ENCODE peak calls at places on chromosomes 12 and 14, in ten cellular contexts. I is lower lobe of right lung, P is astrocyte, G is cardiac fibroblast, X is RWPE1, O is progenitor cell of endocrine pancreas, A is choroid plexus epithelial cell, W is cardiac muscle cell, B is transverse colon, U is A549. F is an unnamed sample.

GRCh38 chr12:11855993-11856374 is 206.5 kb downstream of the ETV6 start:
- DNase-seq in P (no peak), G (no peak), B (no peak), I (no peak), W (no peak), A (peak), X (no peak), O (no peak), U (no peak), F (no peak)

GRCh38 chr12:62933220-62933870 is 1.6 kb downstream of the PPM1H start:
- DNase-seq in B (peak), P (no peak), X (no peak), O (peak), G (peak), U (peak), A (no peak), I (no peak), W (peak), F (peak)

GRCh38 chr12:4244868-4245267 is 28.7 kb upstream of the CCND2 start:
- DNase-seq in G (no peak), A (no peak), B (no peak), X (no peak), U (no peak), O (no peak), I (no peak), P (no peak), W (no peak), F (no peak)

GRCh38 chr12:70520847-70521246 is 116.4 kb downstream of the PTPRB start:
- DNase-seq in O (no peak), W (no peak), P (no peak), X (no peak), U (no peak), I (no peak), B (no peak), A (no peak), G (no peak), F (no peak)

GRCh38 chr12:124000111-124000510 is 27.1 kb downstream of the ZNF664 start:
- DNase-seq in I (no peak), U (no peak), P (no peak), W (no peak), G (no peak), B (no peak), O (no peak), A (no peak), X (no peak), F (no peak)

GRCh38 chr14:36227802-36228201 is 51.3 kb upstream of the PTCSC3 start:
- DNase-seq in O (no peak), X (no peak), U (no peak), A (peak), B (peak), W (no peak), I (no peak), P (peak), G (peak), F (no peak)

GRCh38 chr12:113329022-113329790 is 5.7 kb downstream of the SLC8B1 start:
- DNase-seq in X (no peak), A (no peak), P (no peak), G (peak), O (no peak), U (peak), I (no peak), B (no peak), W (no peak), F (no peak)

GRCh38 chr14:93946506-93947170 is 19.5 kb downstream of the FAM181A start:
- DNase-seq in I (no peak), B (no peak), A (peak), W (no peak), G (peak), U (no peak), O (no peak), X (peak), P (peak), F (no peak)

GRCh38 chr14:98069712-98070133 is 1202.3 kb downstream of the BCL11B start:
- DNase-seq in O (no peak), G (peak), A (peak), I (no peak), P (peak), X (peak), W (peak), U (peak), B (no peak), F (no peak)

GRCh38 chr14:76186318-76187027 is 34.8 kb downstream of the GPATCH2L start:
- DNase-seq in U (no peak), B (no peak), I (no peak), A (no peak), G (no peak), P (no peak), O (no peak), X (no peak), W (no peak), F (no peak)

GRCh38 chr12:12081836-12082497 is 11.2 kb downstream of the BCL2L14 start:
- DNase-seq in G (peak), P (no peak), U (peak), I (no peak), B (peak), X (peak), W (peak), O (no peak), A (peak), F (no peak)

GRCh38 chr12:24592048-24592447 is 356.9 kb downstream of the BCAT1 start:
- DNase-seq in U (no peak), P (no peak), X (no peak), G (no peak), W (no peak), A (no peak), I (no peak), O (no peak), B (no peak), F (no peak)

GRCh38 chr14:50920482-50921225 is 23.6 kb downstream of the PYGL start:
- DNase-seq in I (no peak), P (peak), B (no peak), G (peak), O (no peak), W (peak), U (peak), X (no peak), A (peak), F (no peak)

GRCh38 chr12:132554857-132555630 is 55.3 kb downstream of the LRCOL1 start:
- DNase-seq in A (peak), B (no peak), O (no peak), U (peak), I (no peak), P (no peak), W (no peak), G (no peak), X (no peak), F (no peak)
- TF ChIP-seq CTCF in A (peak), B (no peak), O (peak), U (peak), I (peak), P (peak), W (peak), G (peak), X (no peak), F (peak)

GRCh38 chr12:120145164-120145563 is 28.6 kb upstream of the RAB35 start:
- DNase-seq in W (no peak), X (no peak), B (no peak), U (no peak), A (no peak), I (no peak), O (no peak), G (no peak), P (no peak), F (no peak)
- TF ChIP-seq CTCF in W (no peak), X (no peak), B (no peak), U (no peak), A (no peak), I (no peak), O (no peak), G (no peak), P (no peak), F (no peak)

DNA sequence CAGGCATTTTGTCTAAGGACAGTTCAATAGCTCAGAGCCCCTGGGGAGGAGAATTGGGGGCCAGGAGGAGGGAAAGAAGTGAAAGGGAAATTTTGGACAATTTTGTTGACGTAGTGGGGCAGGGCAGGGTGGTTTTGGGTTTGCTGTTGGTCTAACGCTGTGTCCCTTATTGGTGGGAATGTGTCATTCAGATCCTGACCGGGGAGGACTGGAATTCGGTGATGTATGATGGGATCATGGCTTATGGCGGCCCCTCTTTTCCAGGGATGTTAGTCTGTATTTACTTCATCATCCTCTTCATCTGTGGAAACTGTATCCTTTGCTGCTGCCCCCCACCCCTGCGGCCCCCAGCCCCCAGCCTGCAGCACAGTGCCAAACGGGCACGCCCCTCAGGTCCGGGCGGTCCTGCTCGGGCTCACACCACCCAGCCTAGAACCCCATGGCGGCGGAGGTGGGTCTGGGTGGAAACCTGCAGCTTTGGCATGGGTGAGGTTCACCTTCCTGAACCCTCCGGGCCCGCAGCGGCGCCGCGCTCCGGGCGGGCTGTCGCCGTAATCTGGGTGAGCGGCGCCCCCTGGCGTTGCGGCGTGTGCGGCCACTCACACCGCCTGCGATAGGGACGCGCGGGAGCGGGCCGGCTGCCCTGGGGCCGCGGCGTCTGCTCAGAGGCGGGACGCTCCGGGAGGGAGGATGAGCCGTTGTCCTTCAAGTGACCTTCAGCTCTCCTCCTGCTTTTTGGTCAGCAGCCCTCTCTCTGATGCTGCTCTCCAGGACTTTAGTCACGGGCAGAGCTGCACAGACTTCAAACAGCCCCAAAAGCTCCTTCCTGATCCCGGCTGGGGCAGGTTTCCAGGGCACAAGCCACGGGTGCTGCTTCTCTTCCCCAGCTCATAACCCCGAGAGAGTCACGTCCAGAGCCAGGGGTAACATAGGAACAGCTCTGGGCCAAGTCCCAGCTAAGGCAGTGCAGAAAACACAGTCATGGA is 211.8 kb upstream of the FKBP4 start:
- DNase-seq in U (peak), A (peak), O (peak), W (peak), I (peak), P (peak), B (peak), G (peak), X (peak), F (peak)
- TF ChIP-seq CTCF in U (peak), A (peak), O (peak), W (peak), I (peak), P (peak), B (peak), G (peak), X (peak), F (peak)

GRCh38 chr14:65410640-65411039 is 1.9 kb upstream of the FUT8 start:
- DNase-seq in G (no peak), A (no peak), P (no peak), I (no peak), O (no peak), X (no peak), W (no peak), B (no peak), U (no peak), F (no peak)

GRCh38 chr14:65412881-65413738 is 580 bp downstream of the FUT8 start:
- DNase-seq in B (peak), A (peak), X (peak), U (peak), G (peak), I (peak), O (no peak), P (peak), W (peak), F (peak)

GRCh38 chr14:65413739-65414045 is 1.2 kb downstream of the FUT8 start:
- DNase-seq in I (no peak), O (no peak), U (no peak), G (peak), B (no peak), W (no peak), X (no peak), P (no peak), A (no peak), F (no peak)

GRCh38 chr14:65411656-65412188 is 808 bp upstream of the FUT8 start:
- DNase-seq in P (peak), O (peak), B (peak), W (peak), X (peak), A (peak), I (peak), U (peak), G (peak), F (peak)

GRCh38 chr14:65412189-65412846 is at the start of gene FUT8:
- DNase-seq in P (peak), B (peak), G (peak), O (peak), X (peak), I (peak), U (peak), W (peak), A (peak), F (peak)
- TF ChIP-seq CTCF in P (peak), B (peak), G (peak), O (peak), X (peak), I (peak), U (peak), W (peak), A (peak), F (peak)

DNA sequence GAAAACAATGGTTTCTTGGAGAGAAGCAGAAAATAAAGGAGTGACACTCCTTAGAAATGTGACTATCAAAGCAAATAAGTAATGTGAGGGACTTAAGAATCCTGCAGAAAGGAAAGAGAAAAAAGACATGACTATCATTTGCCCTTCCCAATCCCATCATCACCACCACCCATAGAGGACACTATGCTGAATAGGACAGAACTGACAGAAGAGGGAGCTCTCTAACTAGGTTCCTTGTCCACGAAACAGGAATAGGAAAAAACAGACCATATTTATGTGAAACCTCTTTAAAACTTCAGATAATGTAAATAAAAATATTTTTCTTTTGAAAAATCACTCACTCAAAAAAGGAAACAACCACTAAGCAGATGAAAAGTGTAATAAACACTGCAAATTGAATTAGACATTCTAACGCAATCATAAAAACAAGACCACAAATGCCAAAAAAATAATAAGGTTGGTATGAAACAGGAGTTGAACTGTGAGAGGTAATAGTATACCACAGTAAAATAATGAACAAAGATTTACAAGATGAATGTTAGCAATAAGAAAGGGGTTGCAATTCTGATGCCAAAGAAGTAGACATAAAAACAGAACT is 24.1 kb downstream of the KLRD1 start:
- DNase-seq in A (peak), U (peak), G (peak), P (peak), B (no peak), I (no peak), O (no peak), X (peak), W (peak), F (no peak)
- TF ChIP-seq CTCF in A (peak), U (peak), G (peak), P (peak), B (peak), I (peak), O (peak), X (peak), W (peak), F (peak)

GRCh38 chr14:106268013-106268727 is 741.8 kb downstream of the TMEM121 start:
- DNase-seq in A (no peak), G (no peak), X (no peak), B (peak), P (no peak), W (no peak), O (no peak), I (peak), U (peak), F (no peak)
- TF ChIP-seq CTCF in A (no peak), G (no peak), X (no peak), B (no peak), P (no peak), W (no peak), O (no peak), I (peak), U (peak), F (no peak)